ENCODE peak calls at places on chromosomes 2 and 18, in six cellular contexts. U is fibroblast of pulmonary artery, J is spleen, N is adrenal gland, O is upper lobe of left lung, K is upper lobe of right lung. Q is an unnamed sample.

GRCh38 chr18:79400091-79400590 is 4.4 kb downstream of the NFATC1 start:
- DNase-seq in K (peak; percentile 86), N (peak; percentile 56), J (peak; percentile 93), O (peak; percentile 95), U (peak; percentile 37), Q (peak; percentile 66)

GRCh38 chr2:36650031-36650430 is 46.5 kb upstream of the VIT start:
- DNase-seq in J (no peak), U (peak; percentile 45), O (no peak), K (no peak), N (peak; percentile 55), Q (no peak)

GRCh38 chr2:215356334-215356947 is 44.6 kb downstream of the ATIC start:
- DNase-seq in N (no peak), J (no peak), K (no peak), O (no peak), U (no peak), Q (no peak)

GRCh38 chr18:36745219-36745975 is 83.4 kb downstream of the TPGS2 start:
- DNase-seq in K (no peak), J (no peak), O (peak; percentile 28), N (no peak), U (no peak), Q (no peak)

GRCh38 chr18:7452331-7452730 is 114.8 kb upstream of the PTPRM start:
- DNase-seq in N (peak; percentile 21), U (peak; percentile 37), K (no peak), J (no peak), O (no peak), Q (no peak)

GRCh38 chr2:96687711-96688640 is 45.4 kb downstream of the FER1L5 start:
- DNase-seq in O (no peak), J (no peak), N (peak; percentile 87), K (no peak), U (no peak), Q (no peak)

GRCh38 chr2:78009289-78009688 is 487.1 kb upstream of the LRRTM4 start:
- DNase-seq in U (no peak), O (no peak), K (no peak), N (no peak), J (no peak), Q (no peak)

GRCh38 chr2:220394433-220394832 is 767.0 kb downstream of the SLC4A3 start:
- DNase-seq in U (peak; percentile 89), J (no peak), N (peak; percentile 20), O (no peak), K (no peak), Q (no peak)

GRCh38 chr2:179377296-179377695 is 112.7 kb upstream of the SESTD1 start:
- DNase-seq in U (peak; percentile 4), O (no peak), N (no peak), J (no peak), K (no peak), Q (no peak)

GRCh38 chr2:44748-45341 is 1.5 kb downstream of the FAM110C start:
- DNase-seq in U (no peak), O (no peak), J (no peak), K (no peak), N (no peak), Q (no peak)

GRCh38 chr2:136308621-136309020 is 190.7 kb upstream of the CXCR4 start:
- DNase-seq in J (no peak), O (no peak), U (no peak), N (no peak), K (no peak), Q (no peak)

GRCh38 chr2:128624956-128625355 is 306.3 kb upstream of the HS6ST1 start:
- DNase-seq in J (peak; percentile 55), K (peak; percentile 22), O (no peak), U (no peak), N (no peak), Q (no peak)

GRCh38 chr2:7736646-7737305 is 819.6 kb downstream of the RNF144A start:
- DNase-seq in U (no peak), K (no peak), O (no peak), N (no peak), J (no peak), Q (no peak)

GRCh38 chr2:80396276-80396675 is 91.7 kb upstream of the LRRTM1 start:
- DNase-seq in N (no peak), U (no peak), J (no peak), K (no peak), O (no peak), Q (no peak)

GRCh38 chr2:155913356-155913755 is 419.2 kb downstream of the NR4A2 start:
- DNase-seq in O (no peak), K (no peak), U (no peak), J (no peak), N (no peak), Q (no peak)

GRCh38 chr2:109396338-109397180 is 217.2 kb downstream of the SEPTIN10 start:
- DNase-seq in O (no peak), J (no peak), K (no peak), N (no peak), U (peak; percentile 29), Q (no peak)

GRCh38 chr2:170736628-170737027 is 21.5 kb downstream of the SP5 start:
- DNase-seq in K (no peak), U (no peak), N (no peak), O (no peak), J (no peak), Q (no peak)

GRCh38 chr2:74119324-74119723 is 28.4 kb downstream of the BOLA3 start:
- DNase-seq in J (no peak), U (peak; percentile 30), N (no peak), K (no peak), O (no peak), Q (no peak)

GRCh38 chr18:45413180-45413836 is 202.0 kb upstream of the SLC14A2 start:
- DNase-seq in K (no peak), U (no peak), N (no peak), J (no peak), O (no peak), Q (no peak)

GRCh38 chr18:36335476-36336279 is 38.2 kb downstream of the FHOD3 start:
- DNase-seq in O (no peak), N (no peak), K (no peak), U (no peak), J (no peak), Q (no peak)

DNA sequence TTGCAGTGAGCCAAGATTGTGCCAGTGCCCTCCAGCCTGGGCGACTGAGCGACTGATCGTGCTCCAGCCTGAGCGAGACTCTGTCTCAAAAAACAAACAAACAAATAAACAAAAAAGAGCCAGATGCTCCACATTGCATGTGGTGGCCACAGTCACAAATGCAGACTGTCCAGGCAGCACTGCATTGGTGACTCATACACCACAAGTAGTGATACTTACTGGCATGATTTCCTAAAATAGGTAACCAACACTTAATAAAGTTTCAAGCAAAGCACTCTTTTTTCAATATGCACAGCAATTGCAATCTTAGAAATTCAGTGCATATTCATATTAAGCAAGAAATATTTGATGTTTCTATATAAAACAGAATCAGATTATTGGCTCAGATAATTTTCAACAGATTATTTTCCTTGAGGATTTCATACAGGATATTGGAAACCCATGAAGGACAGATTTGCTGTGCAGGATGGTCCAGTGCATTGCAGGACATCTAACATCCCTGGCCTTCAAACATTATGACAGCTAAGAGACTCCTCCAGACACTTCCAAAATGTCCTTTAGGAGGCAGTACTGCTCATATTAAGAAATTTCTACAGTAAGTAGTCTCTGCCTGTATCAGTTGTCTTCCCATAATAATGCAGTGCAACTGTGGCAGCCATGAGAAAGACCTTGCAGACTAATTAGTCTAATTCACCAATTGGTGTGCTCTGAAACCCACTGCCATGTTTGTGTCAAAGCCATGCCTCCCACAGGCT is 10.5 kb upstream of the SLC1A4 start:
- DNase-seq in U (peak; percentile 35), J (no peak), K (no peak), N (no peak), O (peak; percentile 8), Q (no peak)
- TF ChIP-seq CTCF in U (peak; percentile 37), J (no peak), K (peak; percentile 25), N (peak; percentile 14), O (no peak), Q (no peak)

GRCh38 chr2:240369725-240370585 is 65.5 kb upstream of the GPC1 start:
- DNase-seq in J (no peak), U (peak; percentile 75), N (peak; percentile 84), O (peak; percentile 86), K (peak; percentile 85), Q (no peak)
- TF ChIP-seq CTCF in J (no peak), U (no peak), N (no peak), O (no peak), K (no peak), Q (no peak)

GRCh38 chr2:22883054-22883453 is 501.9 kb upstream of the KLHL29 start:
- DNase-seq in U (no peak), J (no peak), N (no peak), K (no peak), O (no peak), Q (no peak)

GRCh38 chr2:22880161-22880560 is 504.8 kb upstream of the KLHL29 start:
- DNase-seq in U (no peak), O (no peak), J (no peak), N (no peak), K (no peak), Q (no peak)

GRCh38 chr2:22878094-22878493 is 506.9 kb upstream of the KLHL29 start:
- DNase-seq in O (no peak), U (no peak), J (no peak), N (no peak), K (no peak), Q (no peak)

DNA sequence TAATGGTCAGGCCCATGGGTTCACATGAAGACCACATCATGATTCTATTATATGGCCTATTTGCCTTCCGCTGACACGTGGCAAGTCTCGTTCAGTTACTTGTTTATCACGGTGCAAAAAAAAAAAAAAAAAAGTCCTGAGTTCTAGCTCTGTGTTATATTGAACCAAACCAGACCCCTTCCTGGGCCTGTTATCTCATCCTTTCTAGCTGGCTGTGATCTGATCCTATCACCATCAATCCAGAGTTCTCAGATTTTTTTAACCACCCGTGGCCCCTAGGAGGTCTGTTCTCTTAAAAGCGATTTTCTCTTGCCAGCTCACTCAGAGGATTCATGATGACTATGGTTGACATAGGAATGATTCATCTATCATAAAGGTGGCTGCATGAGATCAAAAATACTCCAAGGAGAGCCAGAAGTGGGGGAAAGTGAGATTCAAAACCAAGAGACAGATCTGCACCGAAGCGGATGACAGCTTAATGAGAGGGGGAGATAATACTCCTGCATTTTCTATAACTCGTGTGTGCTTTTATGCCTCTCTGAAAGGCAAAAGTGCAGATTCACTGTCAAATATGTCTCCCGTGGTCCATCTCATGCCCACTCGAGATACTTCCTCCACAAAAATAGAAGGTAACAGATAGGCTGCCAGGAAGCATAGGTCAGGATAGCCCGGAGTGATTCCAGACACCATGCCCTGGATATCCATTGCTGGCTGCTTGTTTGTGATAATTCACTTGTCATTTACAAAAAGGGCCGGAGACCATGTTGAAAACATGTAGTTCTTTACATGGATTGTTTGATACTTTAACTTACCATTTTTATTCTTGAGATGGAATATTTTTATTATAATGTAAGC is 505.7 kb upstream of the KLHL29 start:
- DNase-seq in J (no peak), K (no peak), U (no peak), O (no peak), N (no peak), Q (no peak)
- TF ChIP-seq CTCF in J (no peak), K (no peak), U (no peak), O (no peak), N (no peak), Q (no peak)

GRCh38 chr2:231685349-231686191 is 22.8 kb upstream of the PTMA start:
- DNase-seq in O (no peak), K (no peak), N (no peak), J (peak; percentile 64), U (no peak), Q (no peak)
- TF ChIP-seq CTCF in O (no peak), K (no peak), N (no peak), J (no peak), U (peak; percentile 18), Q (no peak)

GRCh38 chr18:78074400-78075020 is 824.9 kb downstream of the GALR1 start:
- DNase-seq in O (no peak), K (no peak), J (no peak), U (no peak), N (no peak), Q (no peak)
- TF ChIP-seq CTCF in O (peak; percentile 8), K (peak; percentile 21), J (no peak), U (no peak), N (no peak), Q (no peak)

GRCh38 chr18:34821669-34822210 is 111.6 kb downstream of the DTNA start:
- DNase-seq in O (no peak), N (no peak), J (no peak), U (no peak), K (no peak), Q (no peak)
- TF ChIP-seq CTCF in O (no peak), N (no peak), J (no peak), U (no peak), K (no peak), Q (no peak)

Q was measured in activated B cell treated with CpG ODN at 0.5 μM for 24 hours.